ENCODE peak calls at places on chromosomes 16 and 17, in five cellular contexts. J is IMR-90, A is neuronal stem cell, F is H9, C is mesenchymal stem cell. M is an unnamed sample.

GRCh38 chr17:12231027-12231682 is 210.5 kb downstream of the MAP2K4 start:
- DNase-seq in A (no peak), F (no peak), J (peak), C (peak), M (peak)

GRCh38 chr16:69563605-69564580 is 1.9 kb upstream of the NFAT5 start:
- DNase-seq in J (peak), C (peak), F (no peak), A (peak), M (peak)

GRCh38 chr16:48014349-48015135 is 141.3 kb downstream of the ABCC12 start:
- DNase-seq in C (peak), A (peak), J (peak), F (peak), M (peak)

GRCh38 chr16:88616320-88616719 is 22.1 kb upstream of the IL17C start:
- DNase-seq in J (no peak), A (no peak), C (no peak), F (no peak), M (no peak)

GRCh38 chr17:79027274-79027924 is 3.4 kb downstream of the C1QTNF1 start:
- DNase-seq in C (no peak), F (no peak), J (no peak), A (no peak), M (no peak)

GRCh38 chr17:64707077-64707591 is 45.0 kb upstream of the SMURF2 start:
- DNase-seq in J (peak), C (peak), A (no peak), F (peak), M (peak)

GRCh38 chr17:62760059-62760887 is 47.8 kb downstream of the MARCHF10 start:
- DNase-seq in J (peak), F (peak), A (no peak), C (no peak), M (peak)

GRCh38 chr17:9646556-9646905 is 1.2 kb downstream of the USP43 start:
- DNase-seq in J (no peak), F (no peak), A (peak), C (no peak), M (peak)

GRCh38 chr17:9432867-9433495 is 142.6 kb downstream of the STX8 start:
- DNase-seq in C (no peak), F (no peak), J (peak), A (no peak), M (no peak)

GRCh38 chr16:89216315-89217137 is 977 bp upstream of the ZNF778 start:
- DNase-seq in A (peak), C (peak), J (peak), F (peak), M (peak)

GRCh38 chr16:337437-337836 is 15.1 kb downstream of the AXIN1 start:
- DNase-seq in F (no peak), A (no peak), J (no peak), C (no peak), M (no peak)

GRCh38 chr17:41787021-41787418 is 509 bp upstream of the JUP start:
- DNase-seq in J (no peak), A (no peak), C (no peak), F (no peak), M (no peak)

GRCh38 chr17:41786227-41787020 is at the start of gene JUP:
- DNase-seq in C (peak), J (peak), A (peak), F (peak), M (peak)

GRCh38 chr17:41785091-41785875 is 1.2 kb downstream of the JUP start:
- DNase-seq in F (peak), A (peak), J (no peak), C (peak), M (peak)

GRCh38 chr17:41784207-41784744 is 2.2 kb downstream of the JUP start:
- DNase-seq in J (peak), C (peak), F (peak), A (no peak), M (no peak)

DNA sequence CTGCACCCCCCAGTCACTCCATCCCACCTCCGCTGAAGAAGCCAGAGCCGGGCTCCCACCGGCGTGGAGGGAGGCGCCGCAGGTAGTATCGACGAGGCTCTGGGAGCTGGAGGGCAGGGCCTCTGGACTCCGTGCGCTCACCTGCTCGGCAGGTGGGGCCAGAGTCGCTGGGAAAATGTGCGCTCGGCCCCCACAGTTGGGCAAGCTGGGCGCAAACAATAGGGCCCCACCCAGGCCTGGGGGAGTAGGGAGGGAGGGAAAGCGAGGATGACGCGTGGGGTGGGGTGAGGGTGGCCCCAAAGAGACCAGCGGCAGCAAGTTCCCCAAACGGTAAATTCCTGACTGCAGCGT is 660 bp downstream of the JUP start:
- DNase-seq in A (no peak), J (no peak), F (peak), C (no peak), M (no peak)
- H2AFZ ChIP-seq in A (peak), J (peak), F (no peak), C (no peak), M (peak)

GRCh38 chr17:81178136-81179091 is 12.4 kb upstream of the AATK start:
- DNase-seq in F (no peak), J (no peak), A (no peak), C (no peak), M (no peak)
- H3K14ac ChIP-seq in F (no peak), J (no peak), A (no peak), C (no peak), M (no peak)

DNA sequence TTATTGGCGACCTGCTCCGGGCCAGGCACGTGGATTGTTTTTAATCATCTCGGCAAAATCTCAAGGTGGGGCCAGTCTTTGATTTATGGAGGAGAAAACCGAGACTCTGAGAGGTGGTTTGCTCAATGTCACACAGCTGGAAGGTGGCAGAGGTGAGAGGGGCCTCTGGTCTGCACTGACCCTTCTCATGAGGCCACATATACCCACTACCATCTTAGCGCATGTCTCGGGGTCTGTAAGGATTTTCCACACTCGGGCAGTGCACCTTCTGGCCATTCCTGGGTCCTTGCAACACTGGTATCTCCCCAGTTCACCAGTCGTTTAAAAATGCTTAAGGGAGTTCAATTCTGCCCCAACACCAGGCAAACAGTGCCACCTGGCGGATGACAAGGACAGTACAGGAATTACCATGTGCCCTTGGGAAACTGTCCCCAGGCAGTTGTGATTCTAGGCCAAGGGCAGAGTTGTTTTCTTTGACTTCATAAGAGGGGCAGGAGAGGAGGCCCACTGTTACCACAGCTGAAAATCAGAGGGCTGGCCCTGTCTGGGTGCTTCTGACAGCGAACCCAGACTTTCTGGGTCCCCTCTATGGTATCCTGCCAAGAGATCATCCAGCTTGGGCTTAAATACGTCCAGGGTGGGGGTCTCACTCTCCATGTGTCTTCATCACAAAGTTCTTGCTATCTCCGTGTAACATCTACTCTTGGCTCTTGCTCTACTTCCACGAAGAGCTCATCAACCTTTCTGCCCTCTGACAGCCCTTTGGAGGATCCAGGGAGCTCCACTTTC is 39.4 kb upstream of the RAI1 start:
- DNase-seq in C (peak), A (peak), F (peak), J (peak), M (peak)
- H2AFZ ChIP-seq in C (no peak), A (no peak), F (no peak), J (no peak), M (no peak)

GRCh38 chr17:66775262-66775661 is 59.7 kb upstream of the CACNG5 start:
- DNase-seq in J (no peak), C (no peak), F (peak), A (no peak), M (no peak)

GRCh38 chr17:66778531-66778930 is 56.4 kb upstream of the CACNG5 start:
- DNase-seq in F (peak), C (no peak), J (no peak), A (no peak), M (no peak)

GRCh38 chr17:66777689-66778225 is 57.2 kb upstream of the CACNG5 start:
- DNase-seq in F (peak), C (peak), A (no peak), J (peak), M (no peak)

GRCh38 chr17:66775881-66776400 is 59.0 kb upstream of the CACNG5 start:
- DNase-seq in C (no peak), J (no peak), F (peak), A (no peak), M (no peak)

DNA sequence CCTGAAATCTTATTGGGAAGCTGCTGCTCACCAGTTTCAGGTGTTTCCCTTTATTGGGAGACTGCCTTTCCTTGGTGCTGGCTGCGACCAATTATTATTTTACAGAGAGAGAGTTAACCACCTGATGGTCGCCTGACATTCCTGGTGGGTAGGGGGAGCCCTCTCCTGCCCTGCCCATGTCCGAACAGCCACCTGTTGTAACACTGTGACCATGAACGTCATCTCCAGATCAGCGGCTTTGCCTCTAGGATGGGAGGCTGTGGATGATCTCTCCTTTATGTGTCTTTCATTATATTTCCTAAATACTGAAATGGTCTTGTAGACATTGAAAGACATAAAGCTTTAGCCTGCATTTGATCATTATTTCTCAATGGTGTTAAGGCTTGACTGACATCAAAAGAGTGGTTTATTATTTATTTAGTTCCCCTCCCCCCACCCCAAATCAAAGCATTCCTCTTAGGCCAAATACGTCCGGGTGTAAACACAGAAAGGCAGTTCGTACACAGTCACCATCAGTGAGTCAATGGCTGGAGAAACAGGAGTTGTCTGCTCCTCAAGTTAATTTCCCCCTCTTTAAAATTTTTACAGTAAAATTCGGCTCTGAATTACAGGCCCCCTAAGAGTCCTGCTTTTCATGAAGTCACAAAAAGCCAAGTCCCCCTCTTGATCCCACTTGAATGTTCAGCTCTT is 57.8 kb upstream of the CACNG5 start:
- DNase-seq in J (peak), C (peak), A (no peak), F (peak), M (no peak)
- H3K14ac ChIP-seq in J (no peak), C (no peak), A (no peak), F (peak), M (no peak)

GRCh38 chr16:80202831-80203230 is 338.0 kb upstream of the DYNLRB2 start:
- DNase-seq in J (no peak), C (no peak), F (no peak), A (no peak), M (no peak)
- H2AFZ ChIP-seq in J (no peak), C (no peak), F (no peak), A (no peak), M (no peak)

DNA sequence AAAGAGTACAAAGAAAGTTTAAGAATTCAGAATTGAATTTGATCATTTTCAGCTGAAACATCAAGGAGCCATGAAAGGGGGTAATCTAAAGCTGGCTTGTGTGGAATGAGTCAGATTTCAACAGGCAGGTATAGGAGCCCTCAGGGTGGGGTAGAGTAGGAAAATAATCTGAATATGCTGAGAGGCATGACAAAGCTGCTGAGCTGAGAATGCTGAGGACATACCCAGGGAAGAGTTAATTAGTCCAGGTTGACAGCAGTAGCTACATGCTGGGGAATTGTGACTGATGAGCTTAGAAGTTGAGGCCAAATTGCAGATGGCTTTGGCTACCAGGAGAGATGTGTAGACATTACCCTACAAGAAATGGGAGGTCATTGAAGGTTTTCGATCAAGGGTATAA is 110.0 kb downstream of the CA10 start:
- DNase-seq in A (no peak), F (no peak), C (no peak), J (no peak), M (no peak)
- H3K14ac ChIP-seq in A (no peak), F (no peak), C (no peak), J (no peak), M (no peak)

GRCh38 chr16:72909196-72909595 is 138.7 kb downstream of the ZFHX3 start:
- DNase-seq in A (no peak), C (no peak), F (no peak), J (no peak), M (no peak)
- H2AFZ ChIP-seq in A (no peak), C (no peak), F (no peak), J (no peak), M (no peak)

M was measured in trophoblast cell.